ENCODE peak calls at places on chromosomes 5 and 9, in four cellular contexts. L, O, B and M are unnamed samples.

GRCh38 chr5:62374090-62374489 is 29.6 kb downstream of the DIMT1 start:
- DNase-seq in L (no peak), O (no peak), B (no peak), M (no peak)

GRCh38 chr9:10704720-10705119 is 91.9 kb upstream of the PTPRD start:
- DNase-seq in O (peak; percentile 77), B (no peak), L (peak; percentile 39), M (no peak)

GRCh38 chr9:24051587-24051986 is 225.5 kb upstream of the ELAVL2 start:
- DNase-seq in O (no peak), B (no peak), L (no peak), M (no peak)

GRCh38 chr5:135689506-135689905 is 110.7 kb upstream of the CXCL14 start:
- DNase-seq in L (no peak), O (no peak), B (no peak), M (no peak)

GRCh38 chr5:170533383-170533782 is 29.6 kb downstream of the KCNIP1 start:
- DNase-seq in B (no peak), L (no peak), O (no peak), M (no peak)

GRCh38 chr5:14193496-14193895 is 50.4 kb downstream of the TRIO start:
- DNase-seq in B (no peak), O (peak; percentile 81), L (no peak), M (no peak)

GRCh38 chr9:136665704-136666363 is 3.1 kb downstream of the EGFL7 start:
- DNase-seq in O (no peak), B (no peak), L (no peak), M (no peak)

GRCh38 chr5:93532370-93532769 is 48.6 kb downstream of the NR2F1-AS1 start:
- DNase-seq in O (peak; percentile 99), L (peak; percentile 89), B (peak; percentile 35), M (no peak)

GRCh38 chr5:78492650-78493049 is 132.2 kb downstream of the SCAMP1 start:
- DNase-seq in O (no peak), B (no peak), L (no peak), M (no peak)

GRCh38 chr5:14414007-14414406 is 167.6 kb upstream of the OTULINL start:
- DNase-seq in B (no peak), O (no peak), L (no peak), M (no peak)

GRCh38 chr9:127347831-127348699 is 48.9 kb upstream of the SLC2A8 start:
- DNase-seq in L (peak; percentile 38), O (peak; percentile 73), B (no peak), M (no peak)

GRCh38 chr5:126445502-126446174 is 22.4 kb downstream of the GRAMD2B start:
- DNase-seq in L (no peak), O (peak; percentile 30), B (no peak), M (no peak)

GRCh38 chr9:686381-686813 is 155.1 kb upstream of the DMRT1 start:
- DNase-seq in L (peak; percentile 73), B (no peak), O (no peak), M (no peak)

GRCh38 chr5:59367791-59368394 is 525.6 kb downstream of the PDE4D start:
- DNase-seq in O (peak; percentile 90), B (no peak), L (peak; percentile 77), M (peak; percentile 62)

GRCh38 chr9:133833388-133834025 is 95.4 kb upstream of the SARDH start:
- DNase-seq in O (no peak), B (no peak), L (no peak), M (no peak)

GRCh38 chr5:6176294-6176693 is 202.1 kb downstream of the MED10 start:
- DNase-seq in B (no peak), L (no peak), O (no peak), M (no peak)

GRCh38 chr5:72032769-72033168 is 74.5 kb upstream of the MAP1B start:
- DNase-seq in O (no peak), B (no peak), L (no peak), M (no peak)

GRCh38 chr5:124274949-124275348 is 471.5 kb downstream of the ZNF608 start:
- DNase-seq in L (peak; percentile 82), O (peak; percentile 57), B (no peak), M (no peak)

GRCh38 chr5:133285583-133286021 is 233.8 kb downstream of the HSPA4 start:
- DNase-seq in B (peak; percentile 67), L (peak; percentile 88), O (peak; percentile 55), M (no peak)

GRCh38 chr5:1130218-1130946 is 18.5 kb upstream of the SLC12A7 start:
- DNase-seq in L (peak; percentile 23), O (no peak), B (no peak), M (no peak)

GRCh38 chr9:4494806-4495205 is 4.5 kb downstream of the SLC1A1 start:
- DNase-seq in B (no peak), L (no peak), O (no peak), M (no peak)

GRCh38 chr9:36450110-36450732 is 50.2 kb upstream of the RNF38 start:
- DNase-seq in L (peak; percentile 74), O (peak; percentile 73), B (no peak), M (no peak)

GRCh38 chr9:133420392-133420827 is 1.8 kb upstream of the ADAMTS13 start:
- DNase-seq in B (no peak), L (no peak), O (no peak), M (no peak)

GRCh38 chr5:80976985-80977384 is 16.8 kb downstream of the RASGRF2 start:
- DNase-seq in B (no peak), O (no peak), L (no peak), M (no peak)

GRCh38 chr5:100898504-100899346 is 4.4 kb downstream of the ST8SIA4 start:
- DNase-seq in B (no peak), L (no peak), O (no peak), M (no peak)

GRCh38 chr5:119582987-119583386 is 46.4 kb upstream of the FAM170A start:
- DNase-seq in L (no peak), O (no peak), B (no peak), M (no peak)

DNA sequence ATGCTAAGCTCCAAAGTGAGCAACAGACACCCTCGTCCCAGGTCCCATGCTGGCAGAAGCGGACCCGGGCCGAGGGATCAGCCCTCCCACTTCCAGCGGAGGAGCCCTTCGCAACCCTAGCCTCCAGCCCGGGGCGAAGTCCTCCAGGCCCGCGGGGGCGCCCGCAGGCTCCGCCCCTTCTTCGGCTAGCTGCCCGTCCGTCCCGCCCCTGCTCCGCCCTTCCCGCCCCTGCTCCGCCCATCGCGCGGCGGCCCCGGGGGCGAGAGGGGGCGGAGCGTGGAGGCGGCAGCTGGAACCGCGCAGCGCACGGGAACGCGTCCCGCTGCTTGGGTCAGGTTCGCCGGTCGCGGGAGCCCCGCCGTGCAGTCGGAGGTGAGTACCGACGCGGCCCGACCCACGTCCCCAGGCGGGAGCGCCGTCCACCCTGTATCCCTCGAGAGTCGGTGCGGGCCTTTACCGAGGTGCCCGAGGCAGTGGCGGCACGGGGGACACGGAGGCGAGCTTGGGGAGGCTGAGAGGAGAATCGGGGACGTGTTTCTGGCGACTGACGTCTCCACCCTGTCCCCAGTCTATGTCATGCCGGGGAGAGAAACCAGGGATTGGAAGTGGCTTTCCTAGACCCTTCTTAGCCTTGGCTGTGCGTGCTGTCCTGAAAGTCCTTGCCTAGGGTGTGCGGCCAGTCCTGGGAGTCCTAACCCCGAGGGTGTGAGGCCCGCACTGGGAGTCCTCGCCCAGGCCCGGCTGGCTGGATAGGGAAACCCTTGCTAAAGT is at the start of gene ACO1:
- DNase-seq in O (peak; percentile 88), L (peak; percentile 83), B (peak; percentile 94), M (peak; percentile 93)
- TF ChIP-seq CTCF in O (no peak), L (no peak), B (peak; percentile 40), M (no peak)

DNA sequence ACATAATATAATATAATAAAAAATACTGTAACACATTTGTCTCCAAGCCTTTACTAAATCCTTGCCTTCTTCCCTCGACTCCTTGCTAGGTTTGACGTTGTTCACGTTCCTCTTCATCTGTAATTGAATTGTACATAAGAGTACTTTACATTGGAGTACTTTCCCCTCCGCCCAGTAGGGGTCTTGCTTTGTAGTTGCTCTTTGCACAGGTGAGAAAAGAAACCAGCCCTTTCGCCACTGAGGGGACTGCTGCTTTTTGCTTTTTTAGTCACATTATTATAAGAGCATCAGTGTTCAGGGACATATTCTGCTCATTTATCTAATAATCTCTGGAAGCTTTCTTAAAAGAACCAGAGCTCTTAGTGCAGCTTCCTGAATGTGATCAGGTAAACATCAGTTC is 115.0 kb downstream of the CETN3 start:
- DNase-seq in B (no peak), O (no peak), L (no peak), M (no peak)
- TF ChIP-seq CTCF in B (no peak), O (no peak), L (no peak), M (peak; percentile 19)

DNA sequence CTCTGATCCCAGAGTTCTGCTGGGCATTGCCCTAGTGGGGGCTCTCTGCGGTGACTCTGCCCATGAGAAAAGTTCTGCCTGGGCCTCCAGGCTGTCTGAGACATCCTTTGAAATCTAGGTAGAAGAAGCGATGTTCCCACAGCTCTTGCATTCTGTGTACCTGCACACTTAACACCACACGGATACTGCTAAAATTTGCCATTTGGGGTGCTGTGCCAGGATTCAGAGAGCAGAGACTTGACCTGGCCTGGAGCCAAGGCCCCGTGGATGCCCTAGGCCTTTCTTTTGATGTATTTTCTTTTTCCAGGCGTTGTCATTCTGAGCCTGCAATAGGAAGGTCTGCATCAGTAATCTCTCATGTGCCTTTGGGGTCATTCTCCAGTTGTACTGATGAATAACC is 89.3 kb upstream of the IL12B start:
- DNase-seq in B (no peak), L (peak; percentile 65), O (no peak), M (no peak)
- TF ChIP-seq CTCF in B (no peak), L (no peak), O (no peak), M (no peak)

DNA sequence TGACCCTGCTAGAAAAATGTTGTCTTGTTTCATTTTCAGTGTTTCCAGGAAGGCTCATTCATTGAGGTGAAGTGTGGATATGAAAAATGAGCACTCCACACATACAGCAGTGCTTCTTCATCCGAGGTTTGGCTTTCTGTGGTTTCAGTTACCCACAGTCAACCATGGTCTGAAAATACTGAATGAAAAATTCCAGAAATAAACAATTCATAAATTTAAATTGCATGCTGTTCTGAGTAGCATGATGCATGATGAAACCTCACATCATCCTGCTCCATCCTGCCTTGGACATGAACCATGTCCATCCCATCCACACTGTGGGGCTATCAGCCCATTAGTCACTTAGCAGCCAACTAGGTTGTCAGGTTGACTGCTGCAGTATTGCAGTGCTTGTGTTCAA is 10.4 kb upstream of the SLC45A2 start:
- DNase-seq in B (no peak), L (peak; percentile 18), O (peak; percentile 69), M (no peak)
- TF ChIP-seq CTCF in B (no peak), L (no peak), O (peak; percentile 18), M (no peak)

GRCh38 chr9:131671150-131671549 is 68.7 kb downstream of the RAPGEF1 start:
- DNase-seq in O (no peak), B (no peak), L (no peak), M (no peak)

GRCh38 chr9:131672451-131672850 is 67.4 kb downstream of the RAPGEF1 start:
- DNase-seq in L (no peak), O (no peak), B (no peak), M (no peak)

GRCh38 chr9:131673531-131673930 is 66.3 kb downstream of the RAPGEF1 start:
- DNase-seq in O (no peak), B (no peak), L (no peak), M (no peak)

GRCh38 chr9:131674425-131675421 is 65.2 kb downstream of the RAPGEF1 start:
- DNase-seq in B (peak; percentile 37), O (no peak), L (no peak), M (no peak)

GRCh38 chr9:131673068-131673467 is 66.8 kb downstream of the RAPGEF1 start:
- DNase-seq in L (no peak), B (no peak), O (no peak), M (no peak)
- TF ChIP-seq CTCF in L (no peak), B (no peak), O (no peak), M (no peak)

DNA sequence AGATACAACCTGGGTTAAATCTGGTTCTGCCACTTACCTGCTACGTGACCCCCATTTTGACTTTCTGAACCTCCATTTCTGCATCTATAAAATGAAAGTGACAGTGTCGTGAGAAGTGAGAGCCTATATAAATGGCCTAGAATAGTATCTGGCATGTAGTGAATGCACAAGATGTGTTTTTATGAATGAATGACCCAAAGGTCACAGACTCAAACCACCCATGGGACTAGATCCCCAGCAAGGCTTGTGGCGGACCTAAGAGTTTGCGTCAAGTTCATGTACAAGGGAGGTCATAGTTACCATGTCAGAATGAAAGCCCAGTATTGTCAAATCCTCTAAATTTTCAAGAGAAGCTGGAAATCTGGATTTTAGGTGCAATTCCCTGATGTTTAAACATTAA is 11.2 kb upstream of the SETD9 start:
- DNase-seq in B (no peak), O (no peak), L (no peak), M (no peak)
- TF ChIP-seq CTCF in B (no peak), O (no peak), L (no peak), M (no peak)